ENCODE peak calls at places on chromosomes 5 and 9, in five cellular contexts. One of them, this sample, is unnamed.

GRCh38 chr9:93159601-93160418 is 24.1 kb upstream of the WNK2 start:
- DNase-seq in HAP-1: peak; percentile 93
- DNase-seq in upper lobe of right lung: peak; percentile 93
- DNase-seq in mesenchymal stem cell: peak; percentile 77
- DNase-seq in heart left ventricle: peak; percentile 78
- DNase-seq in this sample: peak; percentile 85

GRCh38 chr5:172303090-172303995 is 19.8 kb upstream of the UBTD2 start:
- DNase-seq in upper lobe of right lung: no peak
- DNase-seq in HAP-1: peak; percentile 67
- DNase-seq in heart left ventricle: no peak
- DNase-seq in mesenchymal stem cell: no peak
- DNase-seq in this sample: no peak

GRCh38 chr5:176723440-176723839 is 76.2 kb downstream of the TSPAN17 start:
- DNase-seq in HAP-1: no peak
- DNase-seq in heart left ventricle: no peak
- DNase-seq in upper lobe of right lung: no peak
- DNase-seq in mesenchymal stem cell: no peak
- DNase-seq in this sample: no peak

GRCh38 chr5:79512692-79513518 is 1.0 kb downstream of the HOMER1 start:
- DNase-seq in upper lobe of right lung: no peak
- DNase-seq in heart left ventricle: no peak
- DNase-seq in HAP-1: peak; percentile 48
- DNase-seq in mesenchymal stem cell: peak; percentile 58
- DNase-seq in this sample: peak; percentile 18

GRCh38 chr9:106745876-106746275 is 117.1 kb upstream of the ZNF462 start:
- DNase-seq in upper lobe of right lung: no peak
- DNase-seq in heart left ventricle: no peak
- DNase-seq in mesenchymal stem cell: no peak
- DNase-seq in HAP-1: no peak
- DNase-seq in this sample: no peak

GRCh38 chr5:144428326-144428725 is 257.7 kb downstream of the KCTD16 start:
- DNase-seq in HAP-1: no peak
- DNase-seq in heart left ventricle: no peak
- DNase-seq in upper lobe of right lung: no peak
- DNase-seq in mesenchymal stem cell: no peak
- DNase-seq in this sample: no peak

GRCh38 chr5:145887976-145888574 is 15.3 kb upstream of the GRXCR2 start:
- DNase-seq in HAP-1: peak; percentile 62
- DNase-seq in mesenchymal stem cell: peak; percentile 60
- DNase-seq in heart left ventricle: no peak
- DNase-seq in upper lobe of right lung: no peak
- DNase-seq in this sample: peak; percentile 55

GRCh38 chr5:32326216-32326772 is 13.6 kb upstream of the MTMR12 start:
- DNase-seq in upper lobe of right lung: no peak
- DNase-seq in mesenchymal stem cell: peak; percentile 45
- DNase-seq in HAP-1: no peak
- DNase-seq in heart left ventricle: no peak
- DNase-seq in this sample: no peak

GRCh38 chr5:122099060-122099790 is 21.2 kb upstream of the LOX start:
- DNase-seq in heart left ventricle: no peak
- DNase-seq in HAP-1: no peak
- DNase-seq in mesenchymal stem cell: peak; percentile 90
- DNase-seq in upper lobe of right lung: no peak
- DNase-seq in this sample: peak; percentile 83

GRCh38 chr9:17402309-17402708 is 176.6 kb upstream of the SH3GL2 start:
- DNase-seq in heart left ventricle: no peak
- DNase-seq in upper lobe of right lung: no peak
- DNase-seq in HAP-1: no peak
- DNase-seq in mesenchymal stem cell: peak; percentile 45
- DNase-seq in this sample: no peak

GRCh38 chr5:158880514-158881001 is 219.2 kb downstream of the EBF1 start:
- DNase-seq in upper lobe of right lung: no peak
- DNase-seq in heart left ventricle: no peak
- DNase-seq in HAP-1: no peak
- DNase-seq in mesenchymal stem cell: no peak
- DNase-seq in this sample: no peak

GRCh38 chr5:42951847-42952411 is 88.2 kb downstream of the ANXA2R start:
- DNase-seq in heart left ventricle: peak; percentile 33
- DNase-seq in HAP-1: no peak
- DNase-seq in mesenchymal stem cell: no peak
- DNase-seq in upper lobe of right lung: no peak
- DNase-seq in this sample: no peak

GRCh38 chr5:179115845-179116524 is 55.8 kb downstream of the ZNF354C start:
- DNase-seq in mesenchymal stem cell: no peak
- DNase-seq in upper lobe of right lung: peak; percentile 22
- DNase-seq in heart left ventricle: no peak
- DNase-seq in HAP-1: no peak
- DNase-seq in this sample: no peak

GRCh38 chr5:51383494-51384081 is 340 bp downstream of the ISL1 start:
- DNase-seq in upper lobe of right lung: no peak
- DNase-seq in heart left ventricle: no peak
- DNase-seq in HAP-1: peak; percentile 55
- DNase-seq in mesenchymal stem cell: peak; percentile 67
- DNase-seq in this sample: no peak

GRCh38 chr5:79186021-79186420 is 49.9 kb upstream of the JMY start:
- DNase-seq in HAP-1: no peak
- DNase-seq in mesenchymal stem cell: no peak
- DNase-seq in heart left ventricle: no peak
- DNase-seq in upper lobe of right lung: no peak
- DNase-seq in this sample: no peak

GRCh38 chr5:122882836-122883235 is 37.4 kb downstream of the SNX24 start:
- DNase-seq in mesenchymal stem cell: peak; percentile 40
- DNase-seq in upper lobe of right lung: no peak
- DNase-seq in heart left ventricle: no peak
- DNase-seq in HAP-1: no peak
- DNase-seq in this sample: peak; percentile 38

GRCh38 chr9:132723809-132724208 is 53.5 kb downstream of the GTF3C4 start:
- DNase-seq in upper lobe of right lung: no peak
- DNase-seq in mesenchymal stem cell: no peak
- DNase-seq in HAP-1: no peak
- DNase-seq in heart left ventricle: no peak
- DNase-seq in this sample: no peak

GRCh38 chr5:54215233-54215736 is 95.1 kb downstream of the ARL15 start:
- DNase-seq in mesenchymal stem cell: peak; percentile 51
- DNase-seq in upper lobe of right lung: no peak
- DNase-seq in heart left ventricle: no peak
- DNase-seq in HAP-1: no peak
- DNase-seq in this sample: no peak

GRCh38 chr9:16637938-16638337 is 232.5 kb downstream of the BNC2 start:
- DNase-seq in heart left ventricle: no peak
- DNase-seq in HAP-1: no peak
- DNase-seq in upper lobe of right lung: no peak
- DNase-seq in mesenchymal stem cell: no peak
- DNase-seq in this sample: no peak

GRCh38 chr9:13424204-13424603 is 144.7 kb upstream of the MPDZ start:
- DNase-seq in upper lobe of right lung: no peak
- DNase-seq in mesenchymal stem cell: no peak
- DNase-seq in HAP-1: no peak
- DNase-seq in heart left ventricle: no peak
- DNase-seq in this sample: no peak

GRCh38 chr9:107838766-107839165 is 349.2 kb upstream of the KLF4 start:
- DNase-seq in HAP-1: no peak
- DNase-seq in upper lobe of right lung: no peak
- DNase-seq in mesenchymal stem cell: no peak
- DNase-seq in heart left ventricle: no peak
- DNase-seq in this sample: no peak

GRCh38 chr5:51225671-51226419 is 157.4 kb upstream of the ISL1 start:
- DNase-seq in HAP-1: no peak
- DNase-seq in upper lobe of right lung: no peak
- DNase-seq in heart left ventricle: no peak
- DNase-seq in mesenchymal stem cell: no peak
- DNase-seq in this sample: no peak

GRCh38 chr5:143094087-143094511 is 309.4 kb downstream of the NR3C1 start:
- DNase-seq in heart left ventricle: peak; percentile 38
- DNase-seq in upper lobe of right lung: no peak
- DNase-seq in HAP-1: no peak
- DNase-seq in mesenchymal stem cell: peak; percentile 71
- DNase-seq in this sample: peak; percentile 60

GRCh38 chr5:112350626-112351025 is 68.5 kb downstream of the EPB41L4A start:
- DNase-seq in heart left ventricle: no peak
- DNase-seq in upper lobe of right lung: no peak
- DNase-seq in mesenchymal stem cell: peak; percentile 55
- DNase-seq in HAP-1: no peak
- DNase-seq in this sample: no peak

GRCh38 chr5:29214821-29215220 is 1978.7 kb upstream of the CDH6 start:
- DNase-seq in heart left ventricle: no peak
- DNase-seq in HAP-1: no peak
- DNase-seq in upper lobe of right lung: no peak
- DNase-seq in mesenchymal stem cell: peak; percentile 5
- DNase-seq in this sample: no peak

GRCh38 chr5:7066471-7067235 is 329.3 kb upstream of the ADCY2 start:
- DNase-seq in mesenchymal stem cell: no peak
- DNase-seq in HAP-1: no peak
- DNase-seq in upper lobe of right lung: no peak
- DNase-seq in heart left ventricle: no peak
- DNase-seq in this sample: no peak

GRCh38 chr5:147752666-147753290 is 29.8 kb downstream of the JAKMIP2 start:
- DNase-seq in mesenchymal stem cell: peak; percentile 74
- DNase-seq in HAP-1: no peak
- DNase-seq in heart left ventricle: no peak
- DNase-seq in upper lobe of right lung: no peak
- DNase-seq in this sample: no peak

GRCh38 chr9:98144076-98144475 is 25.1 kb upstream of the TRIM14 start:
- DNase-seq in heart left ventricle: no peak
- DNase-seq in HAP-1: no peak
- DNase-seq in mesenchymal stem cell: no peak
- DNase-seq in upper lobe of right lung: peak; percentile 13
- DNase-seq in this sample: no peak

GRCh38 chr9:79471577-79472543 is 99.9 kb upstream of the TLE4 start:
- DNase-seq in mesenchymal stem cell: peak; percentile 25
- DNase-seq in upper lobe of right lung: no peak
- DNase-seq in HAP-1: peak; percentile 9
- DNase-seq in heart left ventricle: peak; percentile 27
- DNase-seq in this sample: peak; percentile 61

GRCh38 chr9:133590231-133590855 is 18.8 kb downstream of the FAM163B start:
- DNase-seq in upper lobe of right lung: no peak
- DNase-seq in HAP-1: no peak
- DNase-seq in heart left ventricle: no peak
- DNase-seq in mesenchymal stem cell: no peak
- DNase-seq in this sample: no peak

GRCh38 chr9:129270903-129271431 is 92.9 kb upstream of the IER5L start:
- DNase-seq in HAP-1: no peak
- DNase-seq in mesenchymal stem cell: peak; percentile 55
- DNase-seq in upper lobe of right lung: peak; percentile 31
- DNase-seq in heart left ventricle: no peak
- DNase-seq in this sample: no peak

GRCh38 chr5:160923927-160924705 is 72.1 kb upstream of the ATP10B start:
- DNase-seq in upper lobe of right lung: no peak
- DNase-seq in heart left ventricle: no peak
- DNase-seq in mesenchymal stem cell: no peak
- DNase-seq in HAP-1: no peak
- DNase-seq in this sample: no peak

GRCh38 chr5:160929343-160929742 is 77.3 kb upstream of the ATP10B start:
- DNase-seq in heart left ventricle: no peak
- DNase-seq in upper lobe of right lung: no peak
- DNase-seq in mesenchymal stem cell: no peak
- DNase-seq in HAP-1: no peak
- DNase-seq in this sample: no peak

GRCh38 chr5:160925281-160925680 is 73.3 kb upstream of the ATP10B start:
- DNase-seq in heart left ventricle: no peak
- DNase-seq in HAP-1: no peak
- DNase-seq in mesenchymal stem cell: no peak
- DNase-seq in upper lobe of right lung: no peak
- DNase-seq in this sample: no peak

GRCh38 chr5:160923431-160923830 is 71.4 kb upstream of the ATP10B start:
- DNase-seq in mesenchymal stem cell: no peak
- DNase-seq in heart left ventricle: no peak
- DNase-seq in HAP-1: no peak
- DNase-seq in upper lobe of right lung: no peak
- DNase-seq in this sample: no peak

GRCh38 chr5:160926428-160926827 is 74.4 kb upstream of the ATP10B start:
- DNase-seq in HAP-1: no peak
- DNase-seq in upper lobe of right lung: no peak
- DNase-seq in mesenchymal stem cell: no peak
- DNase-seq in heart left ventricle: no peak
- DNase-seq in this sample: no peak
- H3K4me3 ChIP-seq in HAP-1: no peak overlapping the region
- H3K4me3 ChIP-seq in upper lobe of right lung: no peak overlapping the region
- H3K4me3 ChIP-seq in mesenchymal stem cell: no peak overlapping the region
- H3K4me3 ChIP-seq in heart left ventricle: no peak overlapping the region
- H3K4me3 ChIP-seq in this sample: no peak overlapping the region

GRCh38 chr9:131523451-131524435 is 7.3 kb downstream of the UCK1 start:
- DNase-seq in upper lobe of right lung: no peak
- DNase-seq in heart left ventricle: no peak
- DNase-seq in mesenchymal stem cell: no peak
- DNase-seq in HAP-1: no peak
- DNase-seq in this sample: no peak
- H3K36me3 ChIP-seq in upper lobe of right lung: peaks cover 94% of the 10 kb centered on the region
- H3K36me3 ChIP-seq in heart left ventricle: peaks cover 15% of the 10 kb centered on the region
- H3K36me3 ChIP-seq in mesenchymal stem cell: peaks cover 90% of the 10 kb centered on the region
- H3K36me3 ChIP-seq in HAP-1: peaks cover 93% of the 10 kb centered on the region
- H3K36me3 ChIP-seq in this sample: peaks cover 48% of the 10 kb centered on the region

GRCh38 chr5:141320225-141321169 is at the start of gene TAF7:
- DNase-seq in HAP-1: peak; percentile 92
- DNase-seq in heart left ventricle: peak; percentile 93
- DNase-seq in upper lobe of right lung: peak; percentile 97
- DNase-seq in mesenchymal stem cell: peak; percentile 93
- DNase-seq in this sample: peak; percentile 93
- H3K9me3 ChIP-seq in HAP-1: peaks cover 14% of the 10 kb centered on the region
- H3K9me3 ChIP-seq in heart left ventricle: peaks cover 58% of the 10 kb centered on the region
- H3K9me3 ChIP-seq in upper lobe of right lung: peaks cover 48% of the 10 kb centered on the region
- H3K9me3 ChIP-seq in mesenchymal stem cell: peaks cover 54% of the 10 kb centered on the region
- H3K9me3 ChIP-seq in this sample: peaks cover 45% of the 10 kb centered on the region

DNA sequence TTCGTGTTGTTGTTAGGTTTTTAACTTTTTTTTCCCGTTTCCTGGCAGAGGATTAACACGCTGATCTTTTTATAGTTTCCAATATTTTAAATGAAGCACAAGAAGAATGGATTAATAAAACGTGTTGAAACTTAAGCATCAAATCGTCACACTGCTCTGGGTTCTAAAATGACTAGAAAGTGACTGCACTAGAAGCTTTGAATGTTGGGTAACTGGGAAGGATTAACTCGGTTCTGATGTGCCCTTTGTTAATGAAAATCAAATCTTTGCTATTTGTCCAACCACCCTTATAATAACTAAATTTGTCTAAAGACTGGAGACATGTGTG is 102.2 kb downstream of the ARRDC3 start:
- DNase-seq in upper lobe of right lung: no peak
- DNase-seq in HAP-1: no peak
- DNase-seq in mesenchymal stem cell: no peak
- DNase-seq in heart left ventricle: no peak
- DNase-seq in this sample: no peak
- H3K4me3 ChIP-seq in upper lobe of right lung: peak overlapping the region; percentile 57
- H3K4me3 ChIP-seq in HAP-1: peak overlapping the region; percentile 31
- H3K4me3 ChIP-seq in mesenchymal stem cell: no peak overlapping the region
- H3K4me3 ChIP-seq in heart left ventricle: peak overlapping the region; percentile 62
- H3K4me3 ChIP-seq in this sample: peak overlapping the region; percentile 36

This sample was measured in MG63.